ENCODE peak calls at places on chromosome 21, in four cellular contexts. D is K562, H is sigmoid colon, Y is GM12891. O is an unnamed sample.

GRCh38 chr21:43921979-43922945 is 57.2 kb downstream of the AGPAT3 start:
- DNase-seq in D (peak), H (no peak), Y (peak), O (no peak)

GRCh38 chr21:32192291-32192690 is 86.6 kb downstream of the MIS18A start:
- DNase-seq in D (no peak), H (no peak), Y (no peak), O (no peak)

GRCh38 chr21:38470762-38471161 is 27.5 kb downstream of the ERG start:
- DNase-seq in D (no peak), H (no peak), Y (no peak), O (no peak)

GRCh38 chr21:29077651-29078090 is 4.2 kb upstream of the CCT8 start:
- DNase-seq in D (no peak), H (no peak), Y (no peak), O (peak)

GRCh38 chr21:20617130-20617529 is 381.1 kb upstream of the NCAM2 start:
- DNase-seq in D (no peak), H (no peak), Y (no peak), O (no peak)

GRCh38 chr21:38925923-38926322 is 120.2 kb downstream of the ETS2 start:
- DNase-seq in D (no peak), H (peak), Y (no peak), O (no peak)

GRCh38 chr21:45064091-45064490 is 10.3 kb upstream of the ADARB1 start:
- DNase-seq in D (no peak), H (peak), Y (no peak), O (no peak)

GRCh38 chr21:21682172-21682571 is 684.0 kb downstream of the NCAM2 start:
- DNase-seq in D (no peak), H (no peak), Y (no peak), O (no peak)

GRCh38 chr21:17351766-17352165 is 161.1 kb upstream of the CXADR start:
- DNase-seq in D (no peak), H (no peak), Y (no peak), O (no peak)

GRCh38 chr21:44012474-44013379 is 618 bp downstream of the TRAPPC10 start:
- DNase-seq in D (peak), H (peak), Y (peak), O (peak)

GRCh38 chr21:36747815-36748381 is 49.0 kb downstream of the SIM2 start:
- DNase-seq in D (peak), H (no peak), Y (peak), O (peak)

DNA sequence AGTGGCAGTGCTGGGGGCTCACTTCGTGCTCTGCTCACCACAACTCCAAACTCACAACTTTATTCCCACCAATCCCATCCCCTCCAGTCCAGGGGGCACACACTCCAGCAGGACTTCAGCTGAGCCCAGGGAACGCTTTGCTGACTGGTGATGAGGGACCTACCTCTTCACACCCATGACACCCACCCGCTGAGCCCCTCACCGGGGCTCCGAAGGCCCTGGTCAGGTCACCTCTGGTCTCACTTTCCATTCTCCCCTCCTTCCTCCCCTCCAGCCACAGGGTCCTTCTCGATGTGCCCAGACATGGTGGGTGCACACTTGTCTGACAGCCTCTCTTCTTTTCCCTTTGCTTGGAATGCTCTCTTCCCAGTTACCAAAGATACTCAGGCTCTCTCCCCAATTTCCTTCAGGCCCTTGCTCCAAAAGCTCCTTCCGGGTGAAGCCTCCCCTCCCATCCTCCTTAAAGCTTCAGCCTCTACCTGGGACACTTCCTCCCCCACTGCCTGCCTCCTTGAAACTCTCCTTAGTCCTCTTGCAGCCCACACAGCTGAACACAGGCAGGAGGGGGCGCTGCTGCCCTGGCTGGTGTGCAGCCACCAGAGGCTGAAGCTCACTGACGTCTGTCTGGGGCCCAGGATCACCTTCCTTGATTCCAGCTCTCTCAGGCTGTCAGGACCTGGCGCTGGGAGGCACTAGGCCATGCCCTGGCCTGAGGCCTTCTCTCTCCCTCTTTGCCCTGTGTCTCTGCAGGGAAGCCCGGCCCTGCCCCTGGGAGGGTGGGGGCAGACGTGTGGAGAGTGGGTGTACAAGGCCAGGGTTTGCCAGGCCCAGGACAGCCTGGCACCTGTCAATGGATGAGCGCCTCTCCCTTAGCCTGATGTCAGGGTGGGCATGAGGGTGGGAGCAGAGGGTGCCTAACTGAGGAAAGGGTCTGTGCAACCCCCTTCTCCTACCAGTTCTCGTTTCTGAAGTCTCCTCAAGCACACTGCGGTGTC is 1.6 kb downstream of the KCNE1 start:
- DNase-seq in D (peak), H (peak), Y (peak), O (peak)
- TF ChIP-seq POLR2A in D (no peak), H (no peak), Y (no peak), O (no peak)

GRCh38 chr21:25569084-25569483 is 38.2 kb downstream of the MRPL39 start:
- DNase-seq in D (no peak), H (no peak), Y (no peak), O (no peak)
- TF ChIP-seq POLR2A in D (no peak), H (no peak), Y (no peak), O (no peak)

GRCh38 chr21:42703936-42704335 is 50.5 kb downstream of the PDE9A start:
- DNase-seq in D (no peak), H (peak), Y (no peak), O (no peak)
- TF ChIP-seq POLR2A in D (no peak), H (no peak), Y (no peak), O (no peak)

DNA sequence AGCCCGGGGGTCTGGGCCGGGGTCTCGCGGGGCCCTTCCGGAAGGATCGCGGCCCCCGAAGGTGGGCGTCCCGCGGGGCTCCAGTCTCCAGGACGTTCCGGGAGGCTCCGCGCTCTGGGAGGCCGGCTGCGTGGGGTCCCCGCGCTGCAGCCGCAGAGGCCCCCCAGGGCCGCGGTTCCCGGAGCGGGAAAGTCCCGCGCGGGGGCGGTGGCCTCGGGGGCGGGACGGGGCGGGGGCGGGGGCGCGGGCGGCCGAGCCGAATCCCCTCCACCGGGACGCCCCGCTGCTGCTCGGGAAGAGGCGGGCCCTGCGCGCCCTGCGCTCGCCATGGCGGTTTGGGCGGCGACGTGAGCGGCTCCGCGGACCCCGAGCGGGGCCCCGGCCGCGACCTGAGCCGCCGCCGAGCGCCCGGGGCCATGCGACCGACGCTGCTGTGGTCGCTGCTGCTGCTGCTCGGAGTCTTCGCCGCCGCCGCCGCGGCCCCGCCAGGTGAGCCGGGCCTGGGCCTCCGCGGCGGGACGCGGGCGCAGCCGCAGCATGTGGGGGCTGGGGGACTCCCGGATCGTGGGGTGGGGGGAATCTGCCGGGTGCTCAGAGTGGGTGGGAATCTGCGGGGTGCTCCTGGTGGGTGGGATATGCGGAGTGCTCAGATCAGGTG is at the start of gene IFNGR2:
- DNase-seq in D (peak), H (peak), Y (peak), O (peak)
- TF ChIP-seq POLR2A in D (no peak), H (no peak), Y (no peak), O (no peak)

GRCh38 chr21:46368533-46369285 is 44.8 kb downstream of the PCNT start:
- DNase-seq in D (no peak), H (no peak), Y (peak), O (no peak)
- TF ChIP-seq POLR2A in D (no peak), H (no peak), Y (peak), O (no peak)

GRCh38 chr21:41169258-41169576 is 1.3 kb downstream of the BACE2 start:
- DNase-seq in D (no peak), H (no peak), Y (no peak), O (no peak)

GRCh38 chr21:41166947-41167346 is 1.0 kb upstream of the BACE2 start:
- DNase-seq in D (no peak), H (peak), Y (no peak), O (no peak)

GRCh38 chr21:41168391-41169257 is 664 bp downstream of the BACE2 start:
- DNase-seq in D (no peak), H (peak), Y (peak), O (no peak)

GRCh38 chr21:41169701-41170100 is 1.7 kb downstream of the BACE2 start:
- DNase-seq in D (no peak), H (no peak), Y (no peak), O (no peak)

DNA sequence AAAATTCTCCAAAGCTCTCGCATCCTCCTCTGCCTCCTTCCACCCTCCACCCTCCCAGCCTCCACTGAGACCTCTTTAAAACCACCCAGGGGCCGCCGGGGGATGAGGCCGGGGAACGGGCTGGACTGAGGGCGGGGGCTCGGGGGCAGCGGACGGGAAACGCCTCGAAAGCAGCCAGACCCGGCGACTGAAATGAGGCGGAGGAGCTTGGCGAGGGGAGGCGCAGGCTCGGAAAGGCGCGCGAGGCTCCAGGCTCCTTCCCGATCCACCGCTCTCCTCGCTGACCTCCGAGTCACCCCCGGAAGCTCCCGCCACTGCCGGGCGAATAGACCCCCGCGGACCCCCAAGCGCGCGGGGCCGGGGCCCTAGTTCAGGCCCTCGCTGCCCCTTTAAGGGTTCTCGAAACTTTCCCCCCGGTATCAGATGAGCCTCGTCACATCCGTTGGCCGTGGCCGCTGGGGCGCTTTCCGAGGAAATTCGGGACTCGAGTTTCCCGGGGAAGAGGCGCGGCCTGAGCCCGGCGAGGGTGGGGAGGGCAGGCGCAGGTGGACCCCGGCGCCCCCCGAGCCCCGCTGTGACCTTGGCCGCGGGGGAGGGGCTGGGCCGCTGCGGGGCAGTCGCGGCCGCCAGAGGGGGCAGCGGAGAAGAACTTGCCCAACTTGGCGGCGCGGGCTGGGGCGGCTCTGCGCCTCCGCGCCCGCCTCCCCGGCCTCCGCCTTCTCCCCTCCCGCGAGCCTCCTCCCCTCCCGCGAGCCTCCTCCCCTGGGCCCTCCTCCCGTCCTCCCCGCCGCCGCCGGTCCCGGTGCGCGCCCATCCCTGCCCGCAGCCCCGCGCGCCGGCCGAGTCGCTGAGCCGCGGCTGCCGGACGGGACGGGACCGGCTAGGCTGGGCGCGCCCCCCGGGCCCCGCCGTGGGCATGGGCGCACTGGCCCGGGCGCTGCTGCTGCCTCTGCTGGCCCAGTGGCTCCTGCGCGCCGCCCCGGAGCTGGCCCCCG is at the start of gene BACE2:
- DNase-seq in D (peak), H (peak), Y (peak), O (peak)
- TF ChIP-seq POLR2A in D (no peak), H (no peak), Y (no peak), O (no peak)

GRCh38 chr21:34833465-34833864 is 164.7 kb downstream of the CLIC6 start:
- DNase-seq in D (no peak), H (no peak), Y (no peak), O (no peak)

GRCh38 chr21:34826818-34827217 is 158.0 kb downstream of the CLIC6 start:
- DNase-seq in D (no peak), H (no peak), Y (no peak), O (no peak)

GRCh38 chr21:34827445-34828235 is 158.8 kb downstream of the CLIC6 start:
- DNase-seq in D (no peak), H (no peak), Y (no peak), O (no peak)

GRCh38 chr21:34834307-34834706 is 165.5 kb downstream of the CLIC6 start:
- DNase-seq in D (no peak), H (no peak), Y (no peak), O (no peak)

GRCh38 chr21:34830386-34831140 is 161.8 kb downstream of the CLIC6 start:
- DNase-seq in D (no peak), H (no peak), Y (no peak), O (no peak)
- TF ChIP-seq POLR2A in D (no peak), H (no peak), Y (no peak), O (no peak)